ENCODE peak calls at places on chromosome 9, in six cellular contexts. L, P, D, N, B and R are unnamed samples.

GRCh38 chr9:122039213-122039612 is 53.9 kb downstream of the TTLL11 start:
- DNase-seq in L (no peak), P (no peak), D (no peak), N (no peak), B (no peak), R (no peak)

GRCh38 chr9:128098017-128098935 is 29.3 kb downstream of the PTGES2 start:
- DNase-seq in L (peak; percentile 98), P (peak; percentile 95), D (no peak), N (peak; percentile 99), B (peak; percentile 93), R (no peak)

GRCh38 chr9:38313421-38313820 is 79.1 kb upstream of the ALDH1B1 start:
- DNase-seq in L (no peak), P (no peak), D (no peak), N (no peak), B (no peak), R (no peak)

GRCh38 chr9:83957029-83957513 is 22.9 kb downstream of the HNRNPK start:
- DNase-seq in L (no peak), P (no peak), D (no peak), N (no peak), B (no peak), R (no peak)

GRCh38 chr9:12922209-12922914 is 147.5 kb downstream of the LURAP1L start:
- DNase-seq in L (no peak), P (no peak), D (no peak), N (no peak), B (no peak), R (no peak)

GRCh38 chr9:20981486-20981885 is 50.0 kb downstream of the HACD4 start:
- DNase-seq in L (peak; percentile 80), P (no peak), D (no peak), N (no peak), B (peak; percentile 75), R (no peak)

GRCh38 chr9:4844439-4844838 is 51.7 kb downstream of the RCL1 start:
- DNase-seq in L (no peak), P (no peak), D (no peak), N (no peak), B (no peak), R (no peak)

GRCh38 chr9:80125731-80126264 is 554.0 kb downstream of the TLE4 start:
- DNase-seq in L (no peak), P (no peak), D (no peak), N (no peak), B (no peak), R (no peak)

GRCh38 chr9:31135567-31135966 is 1248.9 kb upstream of the ACO1 start:
- DNase-seq in L (peak; percentile 40), P (no peak), D (no peak), N (no peak), B (no peak), R (no peak)

GRCh38 chr9:70229579-70229978 is 29.2 kb upstream of the SMC5 start:
- DNase-seq in L (peak; percentile 57), P (no peak), D (no peak), N (no peak), B (peak; percentile 52), R (no peak)
- TF ChIP-seq CTCF in L (peak; percentile 28), P (no peak), D (no peak), N (no peak), B (peak; percentile 59), R (no peak)

DNA sequence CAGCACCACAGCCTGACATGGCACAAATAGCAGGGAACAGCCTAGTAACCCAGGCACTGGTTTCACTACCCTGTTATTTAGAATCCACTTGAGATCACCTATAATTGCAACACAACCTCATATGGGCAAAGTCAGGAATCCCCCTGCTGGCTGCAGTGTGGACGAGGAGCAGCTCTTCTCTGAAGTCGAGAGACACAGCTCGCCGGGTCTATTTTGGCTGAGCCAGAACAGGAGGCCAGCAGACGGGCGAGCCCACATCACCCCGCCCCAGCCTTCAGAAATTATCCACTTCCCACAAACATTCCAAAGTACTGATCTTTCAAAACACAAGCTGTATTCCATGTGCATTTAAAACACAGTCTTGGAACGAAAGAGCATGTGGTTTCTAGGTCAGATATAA is 179.0 kb downstream of the ROR2 start:
- DNase-seq in L (peak; percentile 87), P (no peak), D (no peak), N (peak; percentile 85), B (peak; percentile 6), R (no peak)
- TF ChIP-seq CTCF in L (peak; percentile 56), P (no peak), D (no peak), N (peak; percentile 54), B (peak; percentile 29), R (no peak)

DNA sequence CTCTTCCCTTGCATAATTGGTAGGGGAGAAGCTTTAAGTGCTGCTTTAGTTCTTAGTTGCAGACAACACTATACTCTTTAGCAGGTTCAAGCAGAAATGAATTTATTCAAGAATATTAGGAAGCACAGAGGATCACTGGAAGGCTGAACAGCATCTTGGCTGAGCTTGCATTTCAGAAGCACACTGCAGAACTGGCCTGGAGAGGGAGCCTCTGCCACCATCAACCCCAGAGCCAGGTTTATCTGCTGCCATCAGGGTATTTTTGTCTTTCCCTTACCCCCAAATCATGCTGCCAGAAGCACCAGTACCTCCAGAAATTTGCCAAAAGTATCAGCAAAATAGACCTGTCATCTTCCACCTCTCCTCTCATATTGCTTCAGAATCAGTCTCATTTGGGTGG is 440.7 kb downstream of the DMAC1 start:
- DNase-seq in L (no peak), P (no peak), D (no peak), N (no peak), B (no peak), R (no peak)
- TF ChIP-seq CTCF in L (no peak), P (no peak), D (no peak), N (no peak), B (no peak), R (no peak)

DNA sequence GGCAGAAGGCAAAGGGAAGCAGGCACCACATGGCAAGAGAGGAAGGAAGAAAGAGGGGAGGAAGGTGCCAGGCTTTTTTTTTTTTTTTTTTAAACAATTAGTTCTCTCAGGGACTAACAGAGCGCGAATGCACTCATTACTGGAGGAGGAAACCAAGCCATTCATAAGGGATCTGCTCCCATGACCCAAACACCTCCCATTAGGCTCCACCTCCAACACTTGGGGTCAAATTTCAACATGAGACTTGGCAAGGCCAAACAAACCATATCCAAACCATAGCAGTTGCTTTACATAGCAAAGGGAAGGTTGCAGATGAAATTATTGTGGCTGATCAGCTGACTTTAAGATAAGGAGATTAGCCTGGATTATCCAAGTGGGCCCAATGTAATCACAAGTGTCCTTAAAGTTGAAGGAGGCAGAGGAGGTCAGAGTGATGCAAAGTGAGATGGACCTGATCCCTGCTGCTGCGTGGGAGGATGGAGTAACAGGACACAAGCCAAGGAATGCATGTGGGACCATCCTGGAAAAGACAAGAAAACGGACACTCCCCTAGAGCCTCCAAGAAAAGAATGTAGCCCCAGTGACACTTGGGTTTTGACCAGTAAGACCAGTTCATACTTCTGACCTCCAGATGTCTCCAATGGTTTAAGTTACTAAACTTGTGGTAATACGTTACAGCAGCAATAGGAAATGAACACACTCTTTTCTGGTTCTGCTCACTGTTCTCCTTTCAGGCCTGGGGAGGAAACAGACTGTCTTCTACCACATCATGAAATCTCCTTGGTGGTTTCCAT is 167.3 kb downstream of the GNAQ start:
- DNase-seq in L (no peak), P (no peak), D (no peak), N (no peak), B (no peak), R (no peak)
- TF ChIP-seq CTCF in L (no peak), P (no peak), D (no peak), N (no peak), B (no peak), R (no peak)

DNA sequence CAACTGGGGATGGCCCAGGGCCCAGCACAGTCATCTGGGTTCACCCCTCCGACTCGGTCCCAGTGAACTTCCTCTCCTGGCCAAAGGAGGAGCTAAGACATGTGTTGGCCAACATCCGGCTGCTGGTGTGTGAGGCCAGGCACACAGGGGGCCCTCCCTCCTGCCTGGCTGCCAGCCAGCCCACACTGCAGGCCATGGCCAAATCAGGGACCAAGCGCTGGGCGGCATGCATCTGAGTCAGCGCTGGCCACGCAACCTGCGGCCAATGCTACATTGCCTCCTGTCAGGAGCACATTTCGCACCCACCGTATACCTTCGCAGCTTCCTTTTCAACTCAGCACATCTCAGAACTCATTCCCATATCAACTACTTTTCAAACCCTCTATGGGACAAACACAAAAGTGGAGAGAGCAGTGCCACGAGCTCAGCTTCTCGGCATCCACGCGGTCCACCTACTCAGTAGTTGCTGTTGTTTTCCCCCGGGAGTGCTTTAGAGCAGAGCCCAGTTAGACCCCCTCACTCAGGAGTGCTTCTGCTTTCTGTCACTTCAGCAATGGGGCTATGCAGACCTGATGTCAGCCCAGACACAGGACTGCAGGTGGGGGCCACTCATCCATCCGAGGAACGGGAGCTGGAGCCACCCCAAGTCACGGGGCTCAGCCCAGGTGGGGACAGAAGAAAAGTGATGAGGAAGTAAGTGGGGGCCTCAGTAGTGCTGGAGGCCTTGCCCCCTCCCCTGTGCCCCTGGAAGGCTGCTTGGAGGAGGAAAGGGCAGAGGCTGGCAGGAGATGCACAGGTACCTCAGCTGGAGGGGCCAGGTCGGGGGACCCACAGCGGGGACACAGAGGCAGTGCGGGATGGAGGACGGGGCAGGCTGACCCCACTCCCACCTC is 13.9 kb downstream of the NINJ1 start:
- DNase-seq in L (peak; percentile 95), P (peak; percentile 92), D (peak; percentile 67), N (peak; percentile 98), B (peak; percentile 85), R (no peak)
- TF ChIP-seq CTCF in L (peak; percentile 56), P (no peak), D (no peak), N (peak; percentile 58), B (peak; percentile 33), R (no peak)

GRCh38 chr9:1490341-1491115 is 440.4 kb downstream of the DMRT2 start:
- DNase-seq in L (no peak), P (no peak), D (no peak), N (no peak), B (peak; percentile 69), R (no peak)
- TF ChIP-seq CTCF in L (no peak), P (no peak), D (no peak), N (no peak), B (no peak), R (no peak)

DNA sequence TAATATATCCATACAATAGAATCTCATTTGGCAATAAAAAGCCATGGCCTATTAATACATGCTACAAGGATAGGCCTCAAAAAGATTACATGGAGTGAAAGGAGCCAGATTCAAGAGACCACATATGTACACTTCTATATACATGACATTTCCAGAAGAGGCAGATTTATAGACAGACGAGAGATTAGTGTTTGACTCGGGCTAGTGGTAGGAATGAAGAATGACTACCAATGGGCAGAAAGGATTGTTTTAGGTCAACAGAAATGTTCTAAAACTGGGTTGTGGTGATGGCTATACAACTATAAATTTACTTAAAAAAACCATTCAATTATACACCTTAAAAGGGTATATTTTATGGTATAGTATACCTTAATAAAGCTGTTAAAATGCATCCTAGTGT is 41.9 kb downstream of the SETX start:
- DNase-seq in L (no peak), P (no peak), D (no peak), N (no peak), B (no peak), R (no peak)
- TF ChIP-seq CTCF in L (peak; percentile 36), P (no peak), D (no peak), N (no peak), B (peak; percentile 35), R (no peak)

GRCh38 chr9:70613024-70613768 is 198.7 kb upstream of the KLF9 start:
- DNase-seq in L (no peak), P (no peak), D (no peak), N (no peak), B (no peak), R (no peak)
- TF ChIP-seq CTCF in L (no peak), P (no peak), D (no peak), N (no peak), B (no peak), R (no peak)